ENCODE peak calls at places on chromosomes 1 and 21, in nine cellular contexts. L is HCEC 1CT; O is astrocyte of the spinal cord; Q is cerebellum; Y is stimulated activated CD4-positive, alpha-beta T cell treated with anti-CD3 and anti-CD28 coated beads, Interleukin-12 subunit alpha, Interleukin-12 subunit beta, amount 100 ng/mL, for 24 hours; D is anterior cingulate cortex; Z is SK-MEL-5; W is naive thymus-derived CD4-positive, alpha-beta T cell; H is left cardiac atrium. N is an unnamed sample.

GRCh38 chr1:112964347-112964746 is 8.4 kb upstream of the SLC16A1 start:
- DNase-seq in L (no peak), O (no peak), Q (no peak), Y (no peak), D (no peak), Z (no peak), W (no peak), H (no peak), N (no peak)

GRCh38 chr21:33198346-33199135 is 31.2 kb upstream of the IFNAR2 start:
- DNase-seq in L (no peak), O (no peak), Q (no peak), Y (no peak), D (no peak), Z (no peak), W (no peak), H (peak; percentile 68), N (peak; percentile 35)

GRCh38 chr1:113146242-113147072 is 73.5 kb downstream of the LRIG2 start:
- DNase-seq in L (no peak), O (peak; percentile 32), Q (no peak), Y (no peak), D (no peak), Z (no peak), W (peak; percentile 23), H (no peak), N (no peak)

GRCh38 chr1:23263380-23263887 is 46.1 kb upstream of the HTR1D start:
- DNase-seq in L (no peak), O (no peak), Q (no peak), Y (no peak), D (no peak), Z (no peak), W (no peak), H (no peak), N (no peak)

GRCh38 chr1:67307251-67308060 is at the start of gene IL12RB2:
- DNase-seq in L (no peak), O (no peak), Q (no peak), Y (peak; percentile 30), D (no peak), Z (peak; percentile 23), W (peak; percentile 18), H (no peak), N (no peak)

GRCh38 chr1:55378582-55378981 is 163.4 kb upstream of the USP24 start:
- DNase-seq in L (peak; percentile 27), O (peak; percentile 62), Q (no peak), Y (no peak), D (no peak), Z (peak; percentile 50), W (no peak), H (no peak), N (peak; percentile 59)

GRCh38 chr1:87210151-87210550 is 118.5 kb upstream of the LMO4 start:
- DNase-seq in L (no peak), O (no peak), Q (no peak), Y (no peak), D (no peak), Z (no peak), W (no peak), H (no peak), N (no peak)

GRCh38 chr1:246969621-246970020 is 37.9 kb upstream of the AHCTF1 start:
- DNase-seq in L (no peak), O (no peak), Q (no peak), Y (no peak), D (no peak), Z (no peak), W (no peak), H (no peak), N (no peak)

GRCh38 chr1:10186453-10187319 is 23.7 kb upstream of the KIF1B start:
- DNase-seq in L (no peak), O (no peak), Q (no peak), Y (no peak), D (no peak), Z (no peak), W (peak; percentile 18), H (no peak), N (no peak)

GRCh38 chr1:228463559-228464455 is 23.4 kb upstream of the RNF187 start:
- DNase-seq in L (no peak), O (no peak), Q (no peak), Y (no peak), D (peak; percentile 14), Z (no peak), W (no peak), H (peak; percentile 50), N (no peak)

GRCh38 chr21:45401054-45401518 is 3.9 kb upstream of the COL18A1 start:
- DNase-seq in L (no peak), O (no peak), Q (no peak), Y (no peak), D (no peak), Z (no peak), W (no peak), H (no peak), N (no peak)

GRCh38 chr21:32325706-32326105 is 27.1 kb downstream of the MRAP start:
- DNase-seq in L (no peak), O (no peak), Q (no peak), Y (no peak), D (peak; percentile 16), Z (no peak), W (no peak), H (no peak), N (no peak)

GRCh38 chr1:78520843-78521242 is 30.1 kb downstream of the PTGFR start:
- DNase-seq in L (no peak), O (no peak), Q (no peak), Y (no peak), D (no peak), Z (no peak), W (no peak), H (no peak), N (no peak)

GRCh38 chr1:2785631-2786328 is 15.7 kb downstream of the TTC34 start:
- DNase-seq in L (no peak), O (no peak), Q (no peak), Y (no peak), D (no peak), Z (no peak), W (no peak), H (no peak), N (no peak)

GRCh38 chr1:33425900-33426299 is 5.0 kb downstream of the PHC2 start:
- DNase-seq in L (no peak), O (no peak), Q (no peak), Y (no peak), D (no peak), Z (no peak), W (no peak), H (no peak), N (no peak)

GRCh38 chr1:71919812-71920509 is 362.4 kb downstream of the NEGR1 start:
- DNase-seq in L (no peak), O (no peak), Q (no peak), Y (no peak), D (no peak), Z (no peak), W (no peak), H (no peak), N (no peak)

GRCh38 chr1:34781071-34781843 is at the start of gene GJB3:
- DNase-seq in L (no peak), O (no peak), Q (no peak), Y (no peak), D (no peak), Z (no peak), W (no peak), H (no peak), N (peak; percentile 58)

GRCh38 chr1:17189632-17190525 is 15.0 kb upstream of the PADI1 start:
- DNase-seq in L (peak; percentile 93), O (peak; percentile 96), Q (no peak), Y (no peak), D (no peak), Z (peak; percentile 16), W (no peak), H (no peak), N (peak; percentile 88)

GRCh38 chr1:178127482-178127881 is 33.6 kb downstream of the RASAL2 start:
- DNase-seq in L (peak; percentile 38), O (no peak), Q (no peak), Y (no peak), D (no peak), Z (no peak), W (no peak), H (no peak), N (no peak)

GRCh38 chr1:192363177-192363576 is 46.4 kb downstream of the RGS21 start:
- DNase-seq in L (no peak), O (no peak), Q (no peak), Y (no peak), D (no peak), Z (peak; percentile 8), W (no peak), H (no peak), N (no peak)

GRCh38 chr21:33332143-33332542 is 7.4 kb downstream of the IFNAR1 start:
- DNase-seq in L (no peak), O (no peak), Q (no peak), Y (no peak), D (no peak), Z (no peak), W (no peak), H (no peak), N (no peak)

GRCh38 chr1:23452011-23452411 is 27.5 kb upstream of the TCEA3 start:
- DNase-seq in L (no peak), O (no peak), Q (no peak), Y (no peak), D (no peak), Z (no peak), W (peak; percentile 40), H (peak; percentile 44), N (no peak)

GRCh38 chr1:67339623-67340343 is 32.1 kb downstream of the IL12RB2 start:
- DNase-seq in L (peak; percentile 78), O (peak; percentile 76), Q (no peak), Y (no peak), D (no peak), Z (peak; percentile 50), W (no peak), H (no peak), N (peak; percentile 47)